ENCODE peak calls at places on chromosomes 3 and 15, in eight cellular contexts. Y is SK-N-SH, G is AG04449, K is AG08396, X is NCI-H1092, H is Caki2, E is activated T-cell treated with anti-CD3 and anti-CD28 coated beads for 1 hour, M is thoracic aorta. P is an unnamed sample.

GRCh38 chr15:36769110-36769509 is 189.7 kb downstream of the CDIN1 start:
- DNase-seq in E (no peak), K (no peak), Y (no peak), X (no peak), G (peak; percentile 12), M (no peak), H (no peak), P (no peak)

GRCh38 chr15:70093481-70094309 is 4.0 kb downstream of the TLE3 start:
- DNase-seq in X (no peak), K (no peak), M (no peak), Y (no peak), E (no peak), H (no peak), G (no peak), P (no peak)

GRCh38 chr15:99053380-99054024 is 45.9 kb upstream of the PGPEP1L start:
- DNase-seq in X (no peak), M (no peak), Y (no peak), H (peak; percentile 41), G (no peak), E (no peak), K (no peak), P (no peak)

GRCh38 chr3:9201895-9202294 is 47.6 kb downstream of the SRGAP3 start:
- DNase-seq in E (no peak), K (no peak), X (no peak), M (no peak), Y (no peak), G (no peak), H (no peak), P (no peak)

GRCh38 chr3:194112120-194113106 is 23.5 kb upstream of the HES1 start:
- DNase-seq in G (no peak), H (peak; percentile 98), E (no peak), Y (no peak), K (no peak), M (no peak), X (peak; percentile 26), P (no peak)

GRCh38 chr15:90184786-90185704 is 16.1 kb upstream of the SEMA4B start:
- DNase-seq in Y (peak; percentile 93), M (no peak), E (peak; percentile 46), X (peak; percentile 74), G (no peak), H (peak; percentile 87), K (peak; percentile 89), P (peak; percentile 81)

GRCh38 chr3:30751610-30752299 is 142.7 kb downstream of the GADL1 start:
- DNase-seq in K (peak; percentile 9), X (no peak), H (no peak), G (no peak), Y (peak; percentile 24), E (peak; percentile 48), M (no peak), P (peak; percentile 18)

GRCh38 chr15:83555383-83555782 is 98.5 kb upstream of the ADAMTSL3 start:
- DNase-seq in Y (no peak), H (no peak), M (no peak), X (no peak), K (no peak), G (no peak), E (no peak), P (no peak)

GRCh38 chr3:194775731-194776130 is 90.0 kb downstream of the FAM43A start:
- DNase-seq in G (no peak), K (no peak), E (no peak), X (no peak), M (no peak), H (no peak), Y (no peak), P (no peak)

GRCh38 chr15:69468241-69469121 is 15.9 kb downstream of the RPLP1 start:
- DNase-seq in M (no peak), G (no peak), E (peak; percentile 67), Y (peak; percentile 38), K (no peak), X (peak; percentile 84), H (peak; percentile 95), P (no peak)

GRCh38 chr3:67292356-67293225 is 294.5 kb downstream of the KBTBD8 start:
- DNase-seq in G (no peak), K (no peak), E (no peak), Y (no peak), M (no peak), H (no peak), X (no peak), P (no peak)

GRCh38 chr15:58608129-58608590 is 141.3 kb downstream of the ADAM10 start:
- DNase-seq in M (no peak), X (no peak), K (peak; percentile 33), Y (no peak), H (no peak), G (peak; percentile 55), E (no peak), P (no peak)

GRCh38 chr15:65339436-65339835 is 35.0 kb downstream of the RNU5B-1 start:
- DNase-seq in M (no peak), G (no peak), Y (peak; percentile 5), X (no peak), E (no peak), H (no peak), K (no peak), P (no peak)

GRCh38 chr3:160226740-160227048 is 1.5 kb downstream of the C3orf80 start:
- DNase-seq in M (no peak), G (no peak), H (no peak), X (no peak), E (no peak), K (no peak), Y (peak; percentile 30), P (no peak)

P was measured in heart left ventricle.